ENCODE peak calls at places on chromosome 17, in ten cellular contexts. V is HCT116; P is BJ; C is cardiac fibroblast; M is lower leg skin; H is left ventricle myocardium inferior; K is ovary; D is CD8-positive, alpha-beta T cell; S is bronchial epithelial cell; Y is lower lobe of right lung. X is an unnamed sample.

GRCh38 chr17:47821424-47822379 is at the start of gene OSBPL7:
- DNase-seq in M (peak), S (peak), D (peak), C (peak), P (peak), K (peak), H (peak), Y (peak), V (peak), X (peak)

GRCh38 chr17:79410681-79411080 is 200.2 kb downstream of the RBFOX3 start:
- DNase-seq in D (no peak), H (no peak), C (no peak), S (no peak), K (no peak), Y (no peak), P (no peak), M (no peak), V (no peak), X (no peak)

GRCh38 chr17:48494335-48494734 is 36.5 kb downstream of the HOXB1 start:
- DNase-seq in S (peak), M (no peak), D (no peak), Y (no peak), C (peak), K (no peak), H (no peak), P (no peak), V (no peak), X (peak)

GRCh38 chr17:79549111-79549915 is 61.5 kb downstream of the RBFOX3 start:
- DNase-seq in M (no peak), D (no peak), S (no peak), C (no peak), V (no peak), P (no peak), K (no peak), H (no peak), Y (peak), X (no peak)

GRCh38 chr17:64679710-64680216 is 17.7 kb upstream of the SMURF2 start:
- DNase-seq in Y (no peak), P (peak), S (peak), C (peak), H (no peak), K (no peak), M (no peak), V (peak), D (no peak), X (peak)

GRCh38 chr17:72594248-72594647 is 473.4 kb downstream of the SOX9 start:
- DNase-seq in S (no peak), C (no peak), Y (no peak), H (no peak), V (no peak), P (no peak), K (no peak), M (no peak), D (no peak), X (no peak)

GRCh38 chr17:34533811-34534527 is 45.4 kb upstream of the TMEM132E start:
- DNase-seq in P (no peak), M (no peak), C (no peak), D (no peak), K (no peak), S (no peak), H (no peak), V (no peak), Y (no peak), X (no peak)

GRCh38 chr17:74525781-74526288 is 5.4 kb downstream of the CD300LB start:
- DNase-seq in V (no peak), S (no peak), H (no peak), M (peak), D (no peak), K (no peak), P (no peak), Y (no peak), C (no peak), X (no peak)

GRCh38 chr17:44772308-44773024 is 13.7 kb downstream of the ADAM11 start:
- DNase-seq in K (no peak), Y (no peak), D (peak), P (no peak), V (no peak), H (no peak), C (no peak), S (no peak), M (no peak), X (no peak)

GRCh38 chr17:1916339-1916738 is 86.5 kb downstream of the RPA1 start:
- DNase-seq in V (no peak), C (no peak), S (no peak), Y (no peak), H (no peak), P (no peak), D (no peak), M (no peak), K (no peak), X (no peak)

GRCh38 chr17:57370583-57370982 is 114.3 kb downstream of the MSI2 start:
- DNase-seq in P (no peak), S (no peak), D (no peak), K (no peak), C (no peak), H (no peak), Y (no peak), M (no peak), V (no peak), X (no peak)

GRCh38 chr17:46877466-46877865 is 26.1 kb downstream of the WNT9B start:
- DNase-seq in H (peak), D (no peak), M (no peak), P (no peak), K (no peak), C (no peak), V (no peak), S (no peak), Y (no peak), X (no peak)

GRCh38 chr17:57881143-57881542 is 31.3 kb upstream of the MRPS23 start:
- DNase-seq in P (peak), K (peak), M (no peak), Y (no peak), V (no peak), D (no peak), H (no peak), C (peak), S (no peak), X (no peak)

GRCh38 chr17:56973520-56973919 is 4.4 kb upstream of the SCPEP1 start:
- DNase-seq in D (no peak), P (no peak), C (no peak), H (no peak), Y (no peak), K (no peak), M (no peak), S (peak), V (no peak), X (peak)

GRCh38 chr17:11608396-11608795 is 10.1 kb downstream of the DNAH9 start:
- DNase-seq in K (peak), S (peak), D (no peak), C (peak), H (peak), P (no peak), M (peak), Y (no peak), V (no peak), X (no peak)

GRCh38 chr17:65892912-65893377 is 299.0 kb downstream of the CEP112 start:
- DNase-seq in S (peak), Y (no peak), M (no peak), K (no peak), D (no peak), H (no peak), P (no peak), C (no peak), V (no peak), X (peak)

GRCh38 chr17:55825213-55825612 is 74.4 kb downstream of the PCTP start:
- DNase-seq in H (no peak), D (no peak), P (no peak), V (no peak), S (peak), Y (no peak), C (no peak), M (no peak), K (no peak), X (peak)

GRCh38 chr17:43542854-43543253 is 3.3 kb downstream of the ETV4 start:
- DNase-seq in H (no peak), K (no peak), D (no peak), C (no peak), M (no peak), S (no peak), Y (no peak), V (no peak), P (no peak), X (no peak)

GRCh38 chr17:43545383-43545632 is 832 bp downstream of the ETV4 start:
- DNase-seq in K (no peak), V (no peak), Y (no peak), S (peak), C (no peak), M (no peak), D (peak), H (peak), P (no peak), X (peak)

GRCh38 chr17:43543300-43543699 is 2.8 kb downstream of the ETV4 start:
- DNase-seq in Y (no peak), V (no peak), M (no peak), C (no peak), D (no peak), H (no peak), S (no peak), K (no peak), P (no peak), X (no peak)

GRCh38 chr17:43546317-43547188 is at the start of gene ETV4:
- DNase-seq in H (peak), D (peak), M (peak), V (peak), K (peak), S (peak), C (peak), P (peak), Y (peak), X (peak)

GRCh38 chr17:43543771-43544575 is 2.2 kb downstream of the ETV4 start:
- DNase-seq in H (no peak), M (no peak), D (no peak), Y (no peak), V (no peak), P (no peak), C (no peak), S (no peak), K (no peak), X (no peak)
- H3K4me3 ChIP-seq in H (no peak), M (no peak), D (no peak), Y (no peak), V (peak), P (no peak), C (peak), S (no peak), K (no peak), X (no peak)

GRCh38 chr17:17840751-17841591 is 4.2 kb upstream of the SREBF1 start:
- DNase-seq in H (no peak), Y (no peak), P (no peak), M (no peak), C (peak), S (peak), D (no peak), K (no peak), V (no peak), X (peak)
- H3K4me3 ChIP-seq in H (peak), Y (peak), P (peak), M (no peak), C (no peak), S (no peak), D (no peak), K (no peak), V (peak), X (no peak)

DNA sequence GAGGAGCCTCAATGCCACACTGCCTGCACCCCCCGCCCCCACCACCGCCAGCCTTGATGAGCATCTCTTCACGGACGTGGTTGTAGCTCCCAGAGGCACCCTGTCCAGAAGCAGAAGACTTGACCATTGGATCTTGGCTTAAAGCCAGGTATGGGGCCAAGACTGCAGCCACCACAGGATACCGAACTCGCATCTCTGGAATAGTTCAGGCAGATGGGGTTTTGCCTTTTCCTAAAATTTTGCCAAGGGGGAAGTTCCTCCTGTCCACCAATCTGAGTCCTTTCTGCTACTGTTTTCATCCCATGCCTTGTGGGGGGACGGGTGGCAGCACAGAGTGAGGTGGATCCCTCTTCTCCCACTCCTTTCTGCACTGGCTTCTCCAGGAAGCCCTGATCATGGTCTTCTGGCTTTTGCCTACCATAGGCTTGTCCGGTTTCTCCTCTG is 939 bp downstream of the CORO6 start:
- DNase-seq in Y (no peak), P (no peak), H (no peak), C (peak), D (no peak), V (no peak), S (no peak), K (no peak), M (no peak), X (no peak)
- H3K4me3 ChIP-seq in Y (peak), P (peak), H (peak), C (peak), D (no peak), V (peak), S (no peak), K (peak), M (no peak), X (no peak)

DNA sequence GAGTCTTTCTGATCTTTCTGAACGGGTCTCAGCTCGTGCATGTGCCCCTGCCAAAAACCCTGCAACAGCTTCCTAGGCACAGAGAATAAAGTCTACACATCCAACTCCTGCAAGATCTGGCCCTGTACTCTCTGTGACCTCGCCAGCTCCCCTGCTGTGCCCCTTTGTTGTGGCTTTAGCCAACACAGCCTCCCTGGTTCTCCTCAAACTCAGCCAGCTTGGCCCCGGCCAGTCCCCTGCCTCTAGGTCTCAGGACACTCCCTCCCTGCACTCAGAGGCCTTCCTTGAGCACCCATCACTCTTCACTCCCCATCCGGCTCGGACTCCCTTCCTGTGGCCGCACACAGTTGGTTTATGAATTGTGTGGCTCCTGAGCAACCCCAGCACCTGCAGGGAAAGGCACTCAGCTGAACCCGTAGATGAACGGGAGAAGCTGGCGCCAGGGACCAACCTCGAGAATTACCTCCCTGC is 1.4 kb downstream of the CEP131 start:
- DNase-seq in H (no peak), M (no peak), K (no peak), Y (no peak), P (no peak), C (no peak), V (no peak), D (peak), S (no peak), X (no peak)
- H3K4me3 ChIP-seq in H (peak), M (no peak), K (no peak), Y (no peak), P (peak), C (peak), V (peak), D (no peak), S (no peak), X (peak)

GRCh38 chr17:15409721-15410247 is 57.6 kb downstream of the CDRT4 start:
- DNase-seq in M (peak), H (peak), S (peak), D (no peak), Y (no peak), K (peak), V (no peak), C (peak), P (peak), X (peak)
- H3K4me3 ChIP-seq in M (no peak), H (peak), S (no peak), D (no peak), Y (no peak), K (peak), V (no peak), C (peak), P (peak), X (no peak)